ENCODE peak calls at places on chromosomes 5 and 9, in four cellular contexts. A is RPMI7951, B is ureter, T is pons. M is an unnamed sample.

GRCh38 chr5:80780761-80781285 is 126.0 kb upstream of the DHFR start:
- DNase-seq in A (no peak), T (no peak), B (no peak), M (no peak)

GRCh38 chr9:120925535-120926396 is 830 bp downstream of the TRAF1 start:
- DNase-seq in A (peak), T (no peak), B (no peak), M (peak)

GRCh38 chr9:121558423-121558950 is 58.8 kb upstream of the GGTA1 start:
- DNase-seq in T (no peak), A (no peak), B (no peak), M (no peak)

GRCh38 chr5:5475967-5476366 is 53.5 kb downstream of the ICE1 start:
- DNase-seq in A (no peak), B (no peak), T (no peak), M (no peak)

GRCh38 chr5:19855453-19855852 is 132.5 kb downstream of the CDH18 start:
- DNase-seq in T (no peak), B (no peak), A (no peak), M (no peak)

GRCh38 chr5:90096415-90097081 is 313.0 kb downstream of the CETN3 start:
- DNase-seq in T (no peak), A (peak), B (no peak), M (no peak)

GRCh38 chr5:81128416-81128815 is 104.7 kb upstream of the CKMT2 start:
- DNase-seq in A (no peak), T (no peak), B (no peak), M (no peak)

GRCh38 chr5:126251024-126251423 is 172.2 kb upstream of the GRAMD2B start:
- DNase-seq in A (no peak), T (no peak), B (no peak), M (no peak)

GRCh38 chr9:19787672-19788071 is 1.2 kb downstream of the SLC24A2 start:
- DNase-seq in A (no peak), T (peak), B (no peak), M (no peak)

GRCh38 chr5:59190746-59191145 is 607.9 kb downstream of the RAB3C start:
- DNase-seq in T (no peak), B (no peak), A (no peak), M (no peak)

GRCh38 chr9:113998529-113999255 is 79.4 kb downstream of the AMBP start:
- DNase-seq in B (no peak), A (no peak), T (no peak), M (no peak)

GRCh38 chr5:9667906-9668305 is 37.8 kb upstream of the TAS2R1 start:
- DNase-seq in B (no peak), A (no peak), T (no peak), M (no peak)

GRCh38 chr9:83569326-83569725 is 31.1 kb upstream of the FRMD3 start:
- DNase-seq in T (peak), B (no peak), A (no peak), M (no peak)

GRCh38 chr9:91489391-91489899 is 65.8 kb upstream of the NFIL3 start:
- DNase-seq in A (peak), B (no peak), T (peak), M (peak)

GRCh38 chr9:93230185-93230584 is 46.2 kb downstream of the WNK2 start:
- DNase-seq in T (no peak), A (no peak), B (no peak), M (no peak)

GRCh38 chr5:52989781-52990530 is 804 bp downstream of the ITGA2 start:
- DNase-seq in A (peak), T (peak), B (peak), M (peak)

GRCh38 chr5:32916648-32917047 is 205.5 kb downstream of the NPR3 start:
- DNase-seq in T (no peak), B (no peak), A (peak), M (no peak)

GRCh38 chr5:145237843-145238242 is 597.3 kb downstream of the PRELID2 start:
- DNase-seq in B (no peak), T (peak), A (no peak), M (no peak)

GRCh38 chr5:107265268-107265667 is 405.5 kb downstream of the EFNA5 start:
- DNase-seq in A (no peak), B (no peak), T (no peak), M (no peak)

GRCh38 chr5:134136221-134136631 is 21.7 kb downstream of the TCF7 start:
- DNase-seq in T (no peak), B (peak), A (no peak), M (peak)

GRCh38 chr5:54825005-54825404 is 160.4 kb downstream of the ESM1 start:
- DNase-seq in B (no peak), T (no peak), A (no peak), M (no peak)

GRCh38 chr9:109256381-109256780 is 64.5 kb downstream of the EPB41L4B start:
- DNase-seq in A (peak), B (no peak), T (no peak), M (no peak)

GRCh38 chr5:51810592-51810991 is 427.3 kb downstream of the ISL1 start:
- DNase-seq in B (no peak), T (no peak), A (no peak), M (no peak)

M was measured in activated CD4-positive, alpha-beta memory T cell treated with anti-CD3 and anti-CD28 coated beads for 36 hours.